ENCODE peak calls at places on chromosomes 11 and 22, in nine cellular contexts. W is activated T-cell treated with anti-CD3 and anti-CD28 coated beads for 24 hours; F is glomerular endothelial cell; P is stimulated activated CD4-positive, alpha-beta T cell treated with anti-CD3 and anti-CD28 coated beads, Interleukin-4, amount 100 ng/mL, for 1 hour; Q is NCI-H146; E is left colon; X is Calu3; T is neural progenitor cell; U is aorta. D is an unnamed sample.

GRCh38 chr11:27296406-27296994 is 66.5 kb downstream of the CCDC34 start:
- DNase-seq in T (peak; percentile 62), E (no peak), P (no peak), X (peak; percentile 12), W (no peak), Q (peak; percentile 61), U (no peak), F (no peak), D (no peak)

GRCh38 chr11:59212744-59213573 is at the start of gene MPEG1:
- DNase-seq in U (no peak), F (no peak), P (no peak), E (no peak), Q (no peak), W (no peak), X (no peak), T (no peak), D (no peak)

GRCh38 chr11:76674517-76675400 is 4.2 kb upstream of the LRRC32 start:
- DNase-seq in E (no peak), T (peak; percentile 28), Q (no peak), P (no peak), X (no peak), F (no peak), U (no peak), W (no peak), D (no peak)

GRCh38 chr11:57277845-57278720 is 41.0 kb upstream of the APLNR start:
- DNase-seq in U (peak; percentile 73), Q (peak; percentile 66), F (peak; percentile 60), P (peak; percentile 30), E (peak; percentile 68), W (peak; percentile 3), T (peak; percentile 85), X (peak; percentile 79), D (peak; percentile 72)

GRCh38 chr11:45885274-45885920 is at the start of gene MAPK8IP1:
- DNase-seq in W (peak; percentile 31), T (peak; percentile 94), F (no peak), U (no peak), Q (peak; percentile 87), X (peak; percentile 58), P (peak; percentile 55), E (no peak), D (peak; percentile 47)

GRCh38 chr11:77197626-77198320 is 69.7 kb downstream of the MYO7A start:
- DNase-seq in X (no peak), W (no peak), U (no peak), Q (no peak), P (no peak), F (no peak), E (peak; percentile 18), T (no peak), D (no peak)

GRCh38 chr11:96085349-96085910 is 161.5 kb upstream of the MTMR2 start:
- DNase-seq in T (no peak), F (no peak), P (no peak), E (no peak), Q (no peak), U (no peak), W (no peak), X (no peak), D (no peak)

GRCh38 chr11:122717264-122717867 is 61.8 kb downstream of the UBASH3B start:
- DNase-seq in U (no peak), E (peak; percentile 52), Q (no peak), F (no peak), W (peak; percentile 18), X (no peak), P (no peak), T (no peak), D (no peak)

GRCh38 chr11:80638296-80638695 is 1197.5 kb upstream of the TENM4 start:
- DNase-seq in F (no peak), P (no peak), Q (no peak), E (no peak), U (no peak), X (no peak), W (no peak), T (no peak), D (no peak)

GRCh38 chr11:59574467-59574866 is 41.1 kb downstream of the OSBP start:
- DNase-seq in Q (no peak), P (no peak), W (no peak), E (no peak), T (no peak), X (no peak), U (no peak), F (no peak), D (no peak)

GRCh38 chr22:24768537-24769374 is 5.8 kb downstream of the PIWIL3 start:
- DNase-seq in T (peak; percentile 78), U (peak; percentile 56), W (peak; percentile 39), Q (peak; percentile 54), E (peak; percentile 51), X (peak; percentile 73), F (no peak), P (peak; percentile 34), D (peak; percentile 60)

GRCh38 chr22:32837803-32838202 is 36.3 kb downstream of the TIMP3 start:
- DNase-seq in Q (no peak), T (no peak), E (no peak), X (no peak), F (no peak), U (no peak), P (no peak), W (no peak), D (no peak)

GRCh38 chr11:35006389-35007128 is 90.1 kb downstream of the PDHX start:
- DNase-seq in P (peak; percentile 40), E (no peak), U (no peak), T (no peak), Q (no peak), F (no peak), W (peak; percentile 40), X (no peak), D (no peak)

GRCh38 chr11:86143429-86144030 is 74.6 kb upstream of the PICALM start:
- DNase-seq in E (no peak), W (no peak), P (no peak), Q (no peak), U (peak; percentile 60), F (no peak), X (no peak), T (no peak), D (peak; percentile 33)

GRCh38 chr22:44752285-44753188 is at the start of gene ARHGAP8:
- DNase-seq in Q (peak; percentile 76), E (peak; percentile 65), W (no peak), U (no peak), T (peak; percentile 38), F (no peak), P (no peak), X (peak; percentile 79), D (peak; percentile 38)

GRCh38 chr11:9651481-9651880 is 12.4 kb upstream of the SWAP70 start:
- DNase-seq in U (no peak), E (no peak), P (no peak), F (no peak), X (no peak), T (no peak), Q (no peak), W (no peak), D (no peak)

GRCh38 chr11:107856981-107857517 is 1.5 kb downstream of the SLC35F2 start:
- DNase-seq in F (no peak), Q (no peak), E (peak; percentile 79), P (no peak), T (no peak), X (peak; percentile 8), W (no peak), U (no peak), D (no peak)

GRCh38 chr11:104254347-104254746 is 90.4 kb upstream of the PDGFD start:
- DNase-seq in P (no peak), F (no peak), U (no peak), E (no peak), X (peak; percentile 40), T (peak; percentile 85), W (no peak), Q (peak; percentile 20), D (no peak)